ENCODE peak calls at places on chromosomes 7 and 10, in seven cellular contexts. U is K562, B is coronary artery, E is endodermal cell, J is fibroblast of pulmonary artery, H is lung, F is suprapubic skin. P is an unnamed sample.

GRCh38 chr7:140209866-140210609 is 33.3 kb upstream of the KDM7A start:
- DNase-seq in U (no peak), B (no peak), E (no peak), J (no peak), H (peak), F (no peak), P (no peak)

GRCh38 chr7:84975586-84976185 is 211.2 kb downstream of the SEMA3D start:
- DNase-seq in U (no peak), B (no peak), E (no peak), J (peak), H (no peak), F (no peak), P (no peak)

GRCh38 chr10:96497391-96497790 is 16.3 kb downstream of the TLL2 start:
- DNase-seq in U (no peak), B (no peak), E (peak), J (no peak), H (no peak), F (no peak), P (no peak)

GRCh38 chr10:76981251-76981650 is 656.4 kb downstream of the KCNMA1 start:
- DNase-seq in U (no peak), B (no peak), E (no peak), J (no peak), H (no peak), F (no peak), P (no peak)

GRCh38 chr7:45704683-45705016 is 130.5 kb downstream of the ADCY1 start:
- DNase-seq in U (no peak), B (peak), E (peak), J (no peak), H (no peak), F (no peak), P (peak)

GRCh38 chr10:48343871-48344598 is 37.6 kb downstream of the MAPK8 start:
- DNase-seq in U (no peak), B (no peak), E (no peak), J (no peak), H (no peak), F (no peak), P (no peak)

GRCh38 chr10:57716884-57717283 is 550.8 kb downstream of the IPMK start:
- DNase-seq in U (no peak), B (no peak), E (no peak), J (peak), H (no peak), F (no peak), P (no peak)

GRCh38 chr7:19619122-19619521 is 89.7 kb downstream of the POLR1F start:
- DNase-seq in U (no peak), B (no peak), E (no peak), J (no peak), H (no peak), F (no peak), P (no peak)

GRCh38 chr10:110822065-110822707 is 49.5 kb upstream of the PDCD4 start:
- DNase-seq in U (no peak), B (no peak), E (no peak), J (no peak), H (no peak), F (no peak), P (no peak)

GRCh38 chr10:7797582-7797981 is 9.6 kb downstream of the ATP5F1C start:
- DNase-seq in U (peak), B (no peak), E (no peak), J (peak), H (no peak), F (no peak), P (no peak)

GRCh38 chr7:952548-953441 is 1.7 kb downstream of the ADAP1 start:
- DNase-seq in U (no peak), B (no peak), E (peak), J (no peak), H (no peak), F (peak), P (peak)

GRCh38 chr7:953547-954327 is 743 bp downstream of the ADAP1 start:
- DNase-seq in U (no peak), B (no peak), E (peak), J (peak), H (peak), F (peak), P (peak)

GRCh38 chr7:956031-956430 is 1.6 kb upstream of the ADAP1 start:
- DNase-seq in U (no peak), B (no peak), E (no peak), J (no peak), H (no peak), F (peak), P (peak)

GRCh38 chr7:951881-952547 is 2.5 kb downstream of the ADAP1 start:
- DNase-seq in U (no peak), B (no peak), E (no peak), J (no peak), H (no peak), F (peak), P (peak)

DNA sequence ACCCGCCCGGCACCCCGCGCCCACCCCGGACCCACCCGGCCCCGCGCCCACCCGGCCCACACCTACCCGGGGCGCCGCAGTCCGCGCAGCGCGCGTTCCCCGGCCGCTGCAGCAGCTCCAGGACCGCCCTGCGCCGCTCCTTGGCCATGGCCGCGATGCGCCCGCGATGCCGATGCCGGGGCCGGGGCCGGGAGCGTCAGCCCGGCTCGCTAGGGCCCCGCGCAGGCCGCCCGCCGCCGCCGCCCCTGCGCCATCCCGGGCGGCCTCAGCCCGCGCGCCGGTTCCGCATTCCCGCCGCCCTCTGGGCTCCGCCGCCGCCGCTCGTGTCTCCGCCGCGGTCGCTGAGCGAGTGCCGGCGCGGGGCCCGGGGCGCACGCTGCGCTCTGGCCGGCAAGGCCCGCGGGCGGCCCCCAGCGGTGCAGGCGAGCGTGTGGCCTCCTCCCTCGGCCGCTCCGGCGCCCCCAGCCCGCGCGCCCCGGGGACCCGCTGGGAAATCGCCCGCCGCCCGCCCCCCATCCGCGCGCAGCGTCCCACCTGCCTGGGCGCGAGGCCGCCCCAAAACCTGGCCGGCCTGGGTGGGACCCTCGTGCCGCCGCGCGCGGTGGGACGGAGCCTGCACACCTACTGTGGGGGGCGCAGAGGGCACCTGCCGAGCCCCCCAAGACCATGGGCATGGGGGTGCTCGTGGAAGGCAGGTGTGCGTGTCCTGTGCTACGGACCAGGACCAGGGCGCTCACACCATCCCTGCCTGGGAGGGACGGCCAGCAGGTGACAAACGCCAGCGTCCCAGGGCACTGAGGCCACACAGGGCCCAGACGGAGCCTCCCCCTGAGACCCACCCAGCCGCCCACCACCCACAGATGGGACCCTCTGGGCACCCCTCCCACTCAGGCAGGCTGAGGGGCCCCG is at the start of gene ADAP1:
- DNase-seq in U (peak), B (no peak), E (no peak), J (peak), H (no peak), F (peak), P (peak)
- TF ChIP-seq CTCF in U (peak), B (no peak), E (no peak), J (no peak), H (peak), F (no peak), P (peak)

GRCh38 chr10:72800000-72800740 is 93.4 kb upstream of the OIT3 start:
- DNase-seq in U (peak), B (no peak), E (peak), J (peak), H (no peak), F (no peak), P (no peak)
- TF ChIP-seq CTCF in U (no peak), B (no peak), E (peak), J (no peak), H (no peak), F (no peak), P (no peak)

GRCh38 chr7:47762746-47763062 is 180.8 kb upstream of the TNS3 start:
- DNase-seq in U (no peak), B (no peak), E (no peak), J (no peak), H (no peak), F (no peak), P (no peak)

GRCh38 chr7:47764746-47765145 is 182.8 kb upstream of the TNS3 start:
- DNase-seq in U (no peak), B (no peak), E (no peak), J (no peak), H (no peak), F (no peak), P (no peak)

GRCh38 chr7:47762207-47762606 is 180.3 kb upstream of the TNS3 start:
- DNase-seq in U (no peak), B (no peak), E (no peak), J (no peak), H (no peak), F (no peak), P (no peak)

GRCh38 chr7:47765373-47765979 is 182.8 kb downstream of the PKD1L1 start:
- DNase-seq in U (no peak), B (no peak), E (no peak), J (peak), H (no peak), F (no peak), P (no peak)

DNA sequence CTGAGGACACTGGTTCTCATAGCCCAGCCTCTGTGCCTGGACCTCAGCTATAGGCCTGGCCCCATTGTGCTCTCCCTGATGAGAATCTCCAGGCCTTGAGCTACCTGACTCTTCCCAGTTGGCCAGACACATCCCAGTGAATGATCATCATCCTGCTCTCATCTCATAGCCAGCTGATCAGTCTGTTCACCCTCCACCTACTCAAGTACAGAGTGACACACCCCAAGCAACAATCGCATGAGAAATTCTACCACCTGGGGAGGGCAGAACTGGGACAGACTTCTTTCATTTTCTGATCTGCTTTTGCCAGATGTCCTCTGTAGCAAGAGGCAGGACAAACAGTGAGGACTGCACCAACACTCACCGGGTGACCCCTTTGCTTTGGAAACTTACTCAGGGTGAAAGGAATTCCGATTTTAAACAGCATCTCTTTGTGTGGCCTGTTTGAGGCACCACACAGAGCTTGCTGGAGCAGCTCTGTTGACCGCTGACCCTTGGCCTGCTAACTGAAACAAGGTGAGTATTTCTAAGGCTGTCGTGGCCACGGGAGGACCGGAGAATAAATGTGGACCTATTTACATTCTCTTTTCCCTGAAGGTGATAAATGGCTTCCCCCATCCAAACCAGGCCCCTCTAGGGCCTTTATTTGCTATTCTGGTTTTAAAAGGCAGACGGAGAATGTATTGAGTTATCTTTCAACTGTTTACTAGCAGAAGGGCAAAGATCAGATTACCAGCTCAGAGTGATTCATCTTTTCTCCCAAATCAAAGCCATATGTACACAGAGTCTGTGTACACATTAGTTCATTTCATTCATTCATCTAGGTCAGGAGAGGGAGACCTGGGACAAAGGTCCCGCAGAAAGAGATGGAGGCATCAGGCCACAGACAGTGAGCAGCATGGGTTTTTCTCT is 181.4 kb upstream of the TNS3 start:
- DNase-seq in U (no peak), B (no peak), E (no peak), J (peak), H (no peak), F (no peak), P (no peak)
- TF ChIP-seq CTCF in U (no peak), B (no peak), E (no peak), J (no peak), H (no peak), F (no peak), P (no peak)

GRCh38 chr7:151008511-151009323 is 15.6 kb downstream of the ATG9B start:
- DNase-seq in U (peak), B (no peak), E (peak), J (peak), H (peak), F (no peak), P (no peak)
- TF ChIP-seq CTCF in U (peak), B (peak), E (peak), J (peak), H (no peak), F (peak), P (peak)

P was measured in chondrocyte.